ENCODE peak calls at places on chromosomes 2 and 18, in four cellular contexts. E is foreskin keratinocyte, I is glutamatergic neuron, H is progenitor cell of endocrine pancreas. J is an unnamed sample.

GRCh38 chr2:232113821-232114220 is 152.3 kb downstream of the DIS3L2 start:
- DNase-seq in E (no peak), I (no peak), H (no peak), J (no peak)

GRCh38 chr18:33844232-33844631 is 266.2 kb downstream of the ASXL3 start:
- DNase-seq in I (no peak), E (no peak), H (no peak), J (no peak)

GRCh38 chr2:217774232-217774631 is 228.6 kb downstream of the TNS1 start:
- DNase-seq in I (no peak), E (no peak), H (no peak), J (no peak)

GRCh38 chr18:49819768-49820662 is 6.7 kb upstream of the ACAA2 start:
- DNase-seq in E (no peak), I (no peak), H (no peak), J (no peak)

GRCh38 chr18:30684825-30685481 is 357.6 kb downstream of the DSC3 start:
- DNase-seq in I (no peak), H (no peak), E (peak), J (no peak)

GRCh38 chr2:182911813-182912517 is 45.5 kb upstream of the FRZB start:
- DNase-seq in E (no peak), I (no peak), H (no peak), J (no peak)

GRCh38 chr2:28624798-28625701 is 126.6 kb upstream of the PPP1CB start:
- DNase-seq in H (no peak), E (peak), I (no peak), J (no peak)

GRCh38 chr2:224039770-224040088 is 643 bp upstream of the SERPINE2 start:
- DNase-seq in E (no peak), I (no peak), H (no peak), J (no peak)

GRCh38 chr2:40416486-40416885 is 35.4 kb downstream of the SLC8A1 start:
- DNase-seq in H (no peak), I (no peak), E (peak), J (peak)

GRCh38 chr2:138446043-138446442 is 55.5 kb upstream of the SPOPL start:
- DNase-seq in H (no peak), E (no peak), I (no peak), J (no peak)

GRCh38 chr2:231037731-231038482 is 584 bp downstream of the C2orf72 start:
- DNase-seq in I (peak), E (no peak), H (no peak), J (no peak)

GRCh38 chr2:202104286-202104870 is 31.3 kb downstream of the KIAA2012 start:
- DNase-seq in E (no peak), I (peak), H (peak), J (no peak)

GRCh38 chr2:23418490-23418911 is 33.5 kb downstream of the KLHL29 start:
- DNase-seq in E (peak), I (no peak), H (no peak), J (peak)

GRCh38 chr2:160570386-160570785 is 76.8 kb upstream of the RBMS1 start:
- DNase-seq in H (no peak), I (no peak), E (no peak), J (no peak)

GRCh38 chr2:110716959-110717645 is 15.3 kb upstream of the ACOXL start:
- DNase-seq in E (no peak), I (no peak), H (no peak), J (no peak)

GRCh38 chr2:239955086-239955988 is 69.8 kb downstream of the NDUFA10 start:
- DNase-seq in I (no peak), H (no peak), E (no peak), J (no peak)

GRCh38 chr2:161379740-161380139 is 36.4 kb upstream of the TBR1 start:
- DNase-seq in E (no peak), H (no peak), I (no peak), J (no peak)

GRCh38 chr2:241445426-241445825 is 63.0 kb downstream of the STK25 start:
- DNase-seq in H (no peak), E (no peak), I (no peak), J (no peak)

GRCh38 chr2:7014201-7014640 is 97.0 kb downstream of the RNF144A start:
- DNase-seq in H (no peak), E (no peak), I (peak), J (no peak)

GRCh38 chr2:109644571-109645275 is 30.6 kb downstream of the SOWAHC start:
- DNase-seq in I (peak), E (peak), H (peak), J (no peak)

GRCh38 chr2:162242586-162243304 is 500 bp downstream of the FAP start:
- DNase-seq in I (no peak), E (peak), H (no peak), J (no peak)

GRCh38 chr2:173399229-173399628 is 44.6 kb downstream of the CDCA7 start:
- DNase-seq in I (no peak), H (no peak), E (no peak), J (no peak)